ENCODE peak calls at places on chromosomes 5 and 9, in four cellular contexts. J, L, R and W are unnamed samples.

GRCh38 chr9:34254966-34255825 is 73.9 kb downstream of the KIF24 start:
- DNase-seq in R (peak; percentile 34), L (no peak), J (no peak), W (no peak)

GRCh38 chr5:121031487-121031886 is 567.4 kb downstream of the PRR16 start:
- DNase-seq in J (no peak), R (no peak), L (no peak), W (no peak)

GRCh38 chr9:126722252-126722921 is 82.5 kb upstream of the ZBTB43 start:
- DNase-seq in L (peak; percentile 92), R (peak; percentile 82), J (peak; percentile 94), W (peak; percentile 80)

GRCh38 chr9:93648836-93649235 is 72.5 kb downstream of the PHF2 start:
- DNase-seq in J (no peak), L (no peak), R (no peak), W (peak; percentile 54)

GRCh38 chr9:17509698-17510097 is 69.2 kb upstream of the SH3GL2 start:
- DNase-seq in R (no peak), J (no peak), L (no peak), W (no peak)

GRCh38 chr5:7348168-7348802 is 47.7 kb upstream of the ADCY2 start:
- DNase-seq in R (no peak), L (no peak), J (no peak), W (no peak)

GRCh38 chr5:74579215-74579614 is 61.3 kb downstream of the ENC1 start:
- DNase-seq in L (no peak), J (peak; percentile 19), R (no peak), W (no peak)

GRCh38 chr9:133184971-133185370 is 21.3 kb upstream of the GBGT1 start:
- DNase-seq in L (no peak), R (no peak), J (no peak), W (no peak)

GRCh38 chr5:39270172-39270848 is 50.9 kb upstream of the FYB1 start:
- DNase-seq in L (no peak), R (no peak), J (no peak), W (no peak)

GRCh38 chr5:176662371-176663333 is 15.4 kb downstream of the TSPAN17 start:
- DNase-seq in L (no peak), R (peak; percentile 13), J (no peak), W (no peak)

GRCh38 chr5:37668524-37669047 is 171.3 kb downstream of the GDNF start:
- DNase-seq in J (peak; percentile 66), R (peak; percentile 62), L (peak; percentile 52), W (peak; percentile 62)

GRCh38 chr9:121321039-121321503 is 49.0 kb downstream of the STOM start:
- DNase-seq in J (peak; percentile 44), R (no peak), L (peak; percentile 47), W (peak; percentile 70)

GRCh38 chr5:142680605-142681259 is 5.2 kb downstream of the FGF1 start:
- DNase-seq in R (no peak), L (no peak), J (peak; percentile 49), W (no peak)

GRCh38 chr5:108345541-108346171 is 36.2 kb downstream of the FBXL17 start:
- DNase-seq in J (no peak), R (no peak), L (no peak), W (no peak)

GRCh38 chr9:967436-967835 is 9.0 kb upstream of the DMRT3 start:
- DNase-seq in L (no peak), J (peak; percentile 65), R (no peak), W (no peak)

GRCh38 chr9:120919639-120920494 is 6.7 kb downstream of the TRAF1 start:
- DNase-seq in R (no peak), J (no peak), L (no peak), W (peak; percentile 79)

GRCh38 chr5:136799806-136800372 is 434.5 kb upstream of the TRPC7 start:
- DNase-seq in L (no peak), J (peak; percentile 53), R (no peak), W (no peak)

GRCh38 chr9:109225629-109226028 is 58.6 kb upstream of the FRRS1L start:
- DNase-seq in J (no peak), L (no peak), R (no peak), W (no peak)

GRCh38 chr5:106020889-106021288 is 1649.8 kb downstream of the EFNA5 start:
- DNase-seq in L (no peak), J (no peak), R (no peak), W (no peak)

GRCh38 chr9:129666575-129666974 is 1.1 kb downstream of the PRRX2 start:
- DNase-seq in J (no peak), L (no peak), R (no peak), W (no peak)

GRCh38 chr5:72618699-72619098 is 111.5 kb upstream of the ZNF366 start:
- DNase-seq in R (no peak), L (no peak), J (no peak), W (no peak)

GRCh38 chr5:123093279-123094226 is 4.5 kb downstream of the PRDM6 start:
- DNase-seq in L (no peak), J (peak; percentile 76), R (no peak), W (no peak)
- H3K27me3 ChIP-seq in L (peaks cover 84% of the 10 kb centered on the region), J (peaks cover 99% of the 10 kb centered on the region), R (peaks cover 94% of the 10 kb centered on the region), W (no peaks in the 10 kb centered on the region)

GRCh38 chr5:14581891-14582796 is 552 bp downstream of the OTULINL start:
- DNase-seq in R (peak; percentile 35), L (peak; percentile 84), J (peak; percentile 89), W (peak; percentile 75)
- TF ChIP-seq CTCF in R (no peak), L (peak; percentile 20), J (peak; percentile 68), W (no peak)

DNA sequence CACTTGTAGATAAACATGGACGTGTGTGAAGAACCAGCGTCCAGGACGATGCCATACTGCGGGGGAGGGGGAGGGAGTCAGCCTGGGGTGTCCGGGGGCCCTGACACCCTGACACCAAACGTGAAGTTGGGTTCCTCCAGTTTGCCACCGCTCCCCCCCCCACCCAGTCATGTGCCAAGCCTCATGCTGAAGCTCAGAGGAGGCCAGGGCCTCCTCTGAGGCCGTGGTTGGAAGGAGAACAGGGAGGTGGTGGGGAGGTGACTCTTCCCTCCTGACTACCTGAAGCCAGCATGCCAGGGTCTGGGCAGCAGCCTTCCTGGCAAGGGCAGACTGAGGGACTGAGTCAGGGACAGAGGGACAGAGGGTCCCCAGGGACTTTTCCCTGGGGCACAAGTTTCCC is 1.6 kb downstream of the ENTPD2 start:
- DNase-seq in J (no peak), L (no peak), R (no peak), W (no peak)
- H3K27me3 ChIP-seq in J (peaks cover 76% of the 10 kb centered on the region), L (peaks cover 72% of the 10 kb centered on the region), R (peaks cover 72% of the 10 kb centered on the region), W (peaks cover 94% of the 10 kb centered on the region)

GRCh38 chr9:13447551-13448422 is 168.3 kb upstream of the MPDZ start:
- DNase-seq in J (no peak), L (no peak), R (no peak), W (no peak)

GRCh38 chr9:13446261-13446660 is 166.8 kb upstream of the MPDZ start:
- DNase-seq in J (no peak), L (no peak), R (no peak), W (no peak)

GRCh38 chr9:13445123-13445522 is 165.6 kb upstream of the MPDZ start:
- DNase-seq in R (peak; percentile 34), L (no peak), J (no peak), W (no peak)

GRCh38 chr9:13448482-13448881 is 169.0 kb upstream of the MPDZ start:
- DNase-seq in J (no peak), R (no peak), L (no peak), W (no peak)

GRCh38 chr9:13446935-13447334 is 167.4 kb upstream of the MPDZ start:
- DNase-seq in R (no peak), L (no peak), J (no peak), W (no peak)
- TF ChIP-seq CTCF in R (peak; percentile 33), L (no peak), J (peak; percentile 27), W (peak; percentile 23)

GRCh38 chr9:124621371-124622328 is 114.5 kb upstream of the NR5A1 start:
- DNase-seq in J (peak; percentile 57), L (no peak), R (no peak), W (no peak)
- H3K27me3 ChIP-seq in J (no peaks in the 10 kb centered on the region), L (no peaks in the 10 kb centered on the region), R (no peaks in the 10 kb centered on the region), W (no peaks in the 10 kb centered on the region)

DNA sequence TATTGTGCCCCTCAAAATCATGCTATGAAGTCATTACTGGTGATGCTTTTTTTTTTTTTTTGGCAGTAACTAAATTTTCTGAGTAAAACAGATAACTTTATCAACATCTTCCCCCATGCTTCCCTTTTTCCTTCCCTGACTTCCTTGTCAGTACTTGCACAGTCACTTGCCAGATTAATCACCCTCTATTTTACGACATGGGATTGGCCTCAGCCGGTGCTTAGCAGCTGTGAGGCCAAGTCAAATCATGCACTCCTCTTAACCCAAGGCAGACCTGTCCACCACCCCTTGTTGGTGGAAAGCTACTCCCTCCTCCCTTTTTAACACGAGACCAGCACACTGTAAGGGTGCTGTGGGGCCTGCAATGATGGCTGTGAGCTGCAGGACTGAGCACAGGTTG is 118.0 kb upstream of the OTULINL start:
- DNase-seq in J (no peak), L (no peak), R (no peak), W (no peak)
- TF ChIP-seq CTCF in J (no peak), L (no peak), R (no peak), W (no peak)